ENCODE peak calls at places on chromosomes 13 and 19, in six cellular contexts. P, D, A, R, K and N are unnamed samples.

GRCh38 chr19:46995492-46995891 is 24.1 kb upstream of the NPAS1 start:
- DNase-seq in D (no peak), A (no peak), R (no peak), K (no peak), P (no peak), N (no peak)

GRCh38 chr13:49476529-49476928 is 19.2 kb upstream of the PHF11 start:
- DNase-seq in K (no peak), P (no peak), R (no peak), D (no peak), A (no peak), N (no peak)

GRCh38 chr19:12858041-12858928 is 20.0 kb downstream of the MAST1 start:
- DNase-seq in K (no peak), R (no peak), A (no peak), P (no peak), D (no peak), N (no peak)

GRCh38 chr19:17778621-17779280 is 16.2 kb upstream of the B3GNT3 start:
- DNase-seq in A (no peak), R (no peak), D (peak), K (no peak), P (no peak), N (no peak)

GRCh38 chr13:55606045-55606665 is 1534.6 kb upstream of the PRR20A start:
- DNase-seq in A (no peak), R (no peak), P (no peak), K (no peak), D (no peak), N (no peak)

GRCh38 chr13:113923376-113924063 is 50.4 kb downstream of the C13orf46 start:
- DNase-seq in D (no peak), K (no peak), R (no peak), A (no peak), P (no peak), N (no peak)

GRCh38 chr19:13132471-13133166 is 14.6 kb downstream of the NACC1 start:
- DNase-seq in P (peak), R (no peak), K (peak), D (no peak), A (no peak), N (no peak)

GRCh38 chr19:55591555-55591954 is 7.8 kb downstream of the FIZ1 start:
- DNase-seq in P (no peak), R (no peak), A (no peak), D (no peak), K (peak), N (no peak)

GRCh38 chr19:5460748-5461147 is 5.5 kb downstream of the ZNRF4 start:
- DNase-seq in A (no peak), D (no peak), P (no peak), K (no peak), R (no peak), N (no peak)

GRCh38 chr13:25200783-25201182 is 28.7 kb upstream of the AMER2 start:
- DNase-seq in R (no peak), D (no peak), P (peak), K (no peak), A (no peak), N (no peak)

GRCh38 chr13:32901994-32902780 is 114.0 kb upstream of the KL start:
- DNase-seq in D (no peak), A (no peak), P (peak), K (no peak), R (no peak), N (no peak)

GRCh38 chr13:78298657-78299056 is 304.7 kb downstream of the POU4F1 start:
- DNase-seq in K (no peak), R (no peak), A (no peak), P (no peak), D (no peak), N (no peak)

GRCh38 chr19:55647732-55648656 is at the start of gene CCDC106:
- DNase-seq in D (peak), A (peak), P (peak), R (no peak), K (peak), N (peak)

GRCh38 chr19:49119411-49120324 is at the start of gene PPFIA3:
- DNase-seq in D (peak), P (peak), R (no peak), A (peak), K (no peak), N (peak)

GRCh38 chr13:70630247-70630646 is 522.0 kb upstream of the KLHL1 start:
- DNase-seq in R (no peak), A (no peak), P (no peak), D (no peak), K (no peak), N (no peak)

GRCh38 chr19:47176627-47177090 is 46.0 kb downstream of the SAE1 start:
- DNase-seq in A (no peak), R (no peak), D (no peak), P (peak), K (peak), N (no peak)

GRCh38 chr19:2132731-2133490 is 18.5 kb downstream of the AP3D1 start:
- DNase-seq in P (no peak), D (no peak), K (no peak), R (no peak), A (no peak), N (no peak)

GRCh38 chr13:35646061-35646774 is 169.7 kb upstream of the MAB21L1 start:
- DNase-seq in P (no peak), R (no peak), D (no peak), K (no peak), A (no peak), N (no peak)

GRCh38 chr13:103351035-103351828 is 285.0 kb upstream of the SLC10A2 start:
- DNase-seq in K (no peak), D (no peak), R (no peak), P (peak), A (peak), N (no peak)

GRCh38 chr13:113064000-113064533 is 41.5 kb upstream of the F7 start:
- DNase-seq in D (peak), P (no peak), K (no peak), R (no peak), A (no peak), N (no peak)

GRCh38 chr13:43094901-43095300 is 71.5 kb downstream of the DNAJC15 start:
- DNase-seq in R (no peak), D (no peak), A (no peak), K (no peak), P (no peak), N (no peak)

GRCh38 chr19:18137242-18137641 is 15.7 kb upstream of the PIK3R2 start:
- DNase-seq in R (peak), P (no peak), A (no peak), K (no peak), D (no peak), N (no peak)

GRCh38 chr19:45890877-45891276 is 4.9 kb upstream of the IRF2BP1 start:
- DNase-seq in D (no peak), A (no peak), R (no peak), K (no peak), P (no peak), N (no peak)

GRCh38 chr19:14135985-14136508 is 342 bp downstream of the ASF1B start:
- DNase-seq in R (no peak), D (no peak), K (no peak), P (no peak), A (no peak), N (no peak)

GRCh38 chr13:20247403-20247802 is 15.3 kb upstream of the GJB6 start:
- DNase-seq in A (peak), P (no peak), R (no peak), D (no peak), K (no peak), N (no peak)

GRCh38 chr19:14400913-14401312 is 18.2 kb downstream of the DDX39A start:
- DNase-seq in A (no peak), R (no peak), D (no peak), K (no peak), P (no peak), N (no peak)

GRCh38 chr19:1269478-1270167 is 491 bp downstream of the CIRBP start:
- DNase-seq in A (peak), P (peak), K (peak), D (peak), R (no peak), N (peak)

GRCh38 chr19:17610384-17610783 is 54.9 kb downstream of the COLGALT1 start:
- DNase-seq in R (no peak), K (peak), D (no peak), A (no peak), P (peak), N (no peak)

GRCh38 chr13:20566424-20566916 is 487 bp upstream of the IFT88 start:
- DNase-seq in K (no peak), R (peak), A (peak), D (no peak), P (peak), N (no peak)

GRCh38 chr19:29873024-29873800 is 61.4 kb downstream of the CCNE1 start:
- DNase-seq in P (no peak), K (peak), R (no peak), A (peak), D (peak), N (peak)

GRCh38 chr19:15317392-15318011 is 14.8 kb downstream of the BRD4 start:
- DNase-seq in R (no peak), P (peak), A (no peak), D (no peak), K (no peak), N (no peak)

GRCh38 chr13:95083758-95084157 is 217.5 kb downstream of the ABCC4 start:
- DNase-seq in R (no peak), P (peak), D (no peak), A (no peak), K (no peak), N (no peak)

GRCh38 chr13:51000576-51001260 is 91.1 kb downstream of the RNASEH2B start:
- DNase-seq in P (peak), A (peak), K (no peak), R (peak), D (no peak), N (no peak)

GRCh38 chr13:40520916-40521315 is 145.5 kb downstream of the FOXO1 start:
- DNase-seq in P (no peak), A (no peak), K (no peak), R (peak), D (no peak), N (no peak)

GRCh38 chr13:66224644-66225043 is 1005.5 kb downstream of the PCDH9 start:
- DNase-seq in P (no peak), D (no peak), A (no peak), R (no peak), K (peak), N (no peak)

GRCh38 chr19:43652546-43652874 is 12.9 kb upstream of the CADM4 start:
- DNase-seq in P (no peak), K (no peak), R (no peak), D (no peak), A (no peak), N (no peak)
- TF ChIP-seq CTCF in P (no peak), K (no peak), R (no peak), D (peak), A (no peak), N (no peak)

GRCh38 chr19:10001899-10002298 is 8.4 kb downstream of the COL5A3 start:
- DNase-seq in R (no peak), A (peak), K (peak), D (no peak), P (no peak), N (no peak)
- TF ChIP-seq CTCF in R (peak), A (no peak), K (peak), D (no peak), P (peak), N (peak)

GRCh38 chr19:21260164-21260847 is 68.9 kb downstream of the ZNF708 start:
- DNase-seq in K (no peak), R (no peak), P (no peak), D (no peak), A (no peak), N (no peak)

GRCh38 chr19:21256722-21257121 is 72.5 kb downstream of the ZNF708 start:
- DNase-seq in A (peak), K (peak), D (no peak), R (no peak), P (peak), N (no peak)
- TF ChIP-seq CTCF in A (no peak), K (peak), D (no peak), R (peak), P (no peak), N (peak)

DNA sequence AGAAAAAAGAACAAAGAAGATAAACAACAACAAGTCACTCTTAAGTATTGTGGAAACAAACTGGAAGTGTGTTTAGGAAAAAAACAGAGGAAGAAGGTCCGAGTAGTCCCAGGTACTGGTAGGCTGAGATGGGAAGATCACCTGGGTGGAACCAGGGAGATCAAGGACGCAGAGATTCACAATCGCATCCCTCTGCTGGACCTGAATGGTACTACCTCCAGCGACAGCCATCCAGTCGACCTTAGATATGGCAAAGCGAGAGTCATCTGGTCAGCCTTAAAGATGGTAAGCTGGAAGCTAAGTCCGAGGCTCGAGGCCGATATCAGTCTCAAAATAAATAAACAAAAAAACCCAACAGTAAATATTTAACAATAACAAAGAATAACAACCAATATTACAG is 44.9 kb upstream of the ZNF91 start:
- DNase-seq in K (peak), D (no peak), P (no peak), R (peak), A (no peak), N (no peak)
- TF ChIP-seq CTCF in K (peak), D (no peak), P (peak), R (no peak), A (no peak), N (no peak)